ENCODE peak calls at places on chromosome 17, in five cellular contexts. P is activated B cell treated with CpG ODN at 0.5 μM for 24 hours, M is uterus, S is Caco-2, K is A549. Q is an unnamed sample.
A peak's percentile ranks its signal among the peaks of the same experiment; 100 is the strongest.

GRCh38 chr17:74924250-74924948 is at the start of gene OTOP2:
- DNase-seq in P (no peak), M (no peak), S (no peak), K (no peak), Q (no peak)

GRCh38 chr17:61862105-61862574 is 1.2 kb downstream of the BRIP1 start:
- DNase-seq in P (no peak), K (no peak), M (no peak), S (no peak), Q (no peak)

GRCh38 chr17:45016823-45017222 is 34.6 kb downstream of the DCAKD start:
- DNase-seq in K (peak; percentile 43), S (peak; percentile 37), M (no peak), P (no peak), Q (no peak)

GRCh38 chr17:69802045-69802740 is 272.8 kb upstream of the KCNJ16 start:
- DNase-seq in P (no peak), M (no peak), S (no peak), K (no peak), Q (no peak)

GRCh38 chr17:27466748-27467375 is 10.6 kb downstream of the KSR1 start:
- DNase-seq in S (no peak), K (no peak), P (peak; percentile 29), M (no peak), Q (peak; percentile 78)

GRCh38 chr17:72456026-72456569 is 335.3 kb downstream of the SOX9 start:
- DNase-seq in M (no peak), S (no peak), K (peak; percentile 89), P (no peak), Q (no peak)

GRCh38 chr17:47231866-47232265 is 21.8 kb upstream of the ITGB3 start:
- DNase-seq in K (no peak), S (no peak), M (no peak), P (no peak), Q (no peak)

GRCh38 chr17:79944251-79944812 is 91.3 kb downstream of the TBC1D16 start:
- DNase-seq in P (peak; percentile 14), S (no peak), M (no peak), K (no peak), Q (no peak)

GRCh38 chr17:42424991-42425610 is 2.0 kb upstream of the CAVIN1 start:
- DNase-seq in M (no peak), P (no peak), S (no peak), K (no peak), Q (no peak)

GRCh38 chr17:46071796-46072195 is 72.7 kb downstream of the STH start:
- DNase-seq in P (no peak), K (no peak), S (no peak), M (no peak), Q (no peak)

GRCh38 chr17:75531724-75532090 is 6.2 kb downstream of the LLGL2 start:
- DNase-seq in K (no peak), S (peak; percentile 44), M (no peak), P (no peak), Q (no peak)

GRCh38 chr17:42288078-42288984 is at the start of gene STAT5A:
- DNase-seq in K (peak; percentile 83), S (peak; percentile 68), M (peak; percentile 91), P (peak; percentile 70), Q (peak; percentile 94)

GRCh38 chr17:61385869-61386245 is 13.8 kb upstream of the TBX2 start:
- DNase-seq in M (no peak), S (no peak), P (no peak), K (no peak), Q (no peak)

GRCh38 chr17:38543403-38544174 is 62.2 kb downstream of the SRCIN1 start:
- DNase-seq in M (no peak), S (no peak), K (no peak), P (no peak), Q (no peak)

GRCh38 chr17:27597783-27598320 is 33.1 kb upstream of the LGALS9 start:
- DNase-seq in K (no peak), P (no peak), S (no peak), M (no peak), Q (no peak)

GRCh38 chr17:30332057-30332542 is 1.8 kb downstream of the TMIGD1 start:
- DNase-seq in K (no peak), M (no peak), P (no peak), S (no peak), Q (peak; percentile 23)

GRCh38 chr17:19769946-19770652 is 22.0 kb upstream of the ALDH3A1 start:
- DNase-seq in M (no peak), P (no peak), K (no peak), S (no peak), Q (no peak)

GRCh38 chr17:60335289-60335688 is 56.6 kb downstream of the USP32 start:
- DNase-seq in S (no peak), K (no peak), P (no peak), M (no peak), Q (no peak)

GRCh38 chr17:68753985-68754769 is 153.0 kb upstream of the FAM20A start:
- DNase-seq in M (no peak), S (no peak), K (no peak), P (no peak), Q (no peak)

GRCh38 chr17:78774956-78775571 is 7.0 kb downstream of the CYTH1 start:
- DNase-seq in P (peak; percentile 57), M (no peak), S (no peak), K (no peak), Q (no peak)

GRCh38 chr17:41647940-41648410 is 23.6 kb upstream of the KRT17 start:
- DNase-seq in M (peak; percentile 88), K (peak; percentile 96), P (peak; percentile 86), S (peak; percentile 95), Q (peak; percentile 90)

GRCh38 chr17:69105907-69106730 is 35.6 kb downstream of the ABCA6 start:
- DNase-seq in S (no peak), P (no peak), K (no peak), M (no peak), Q (no peak)

GRCh38 chr17:72988451-72988850 is 104.0 kb downstream of the SLC39A11 start:
- DNase-seq in P (no peak), M (no peak), K (no peak), S (no peak), Q (no peak)

GRCh38 chr17:79154951-79155557 is 80.4 kb downstream of the ENGASE start:
- DNase-seq in M (no peak), P (no peak), S (no peak), K (no peak), Q (no peak)

DNA sequence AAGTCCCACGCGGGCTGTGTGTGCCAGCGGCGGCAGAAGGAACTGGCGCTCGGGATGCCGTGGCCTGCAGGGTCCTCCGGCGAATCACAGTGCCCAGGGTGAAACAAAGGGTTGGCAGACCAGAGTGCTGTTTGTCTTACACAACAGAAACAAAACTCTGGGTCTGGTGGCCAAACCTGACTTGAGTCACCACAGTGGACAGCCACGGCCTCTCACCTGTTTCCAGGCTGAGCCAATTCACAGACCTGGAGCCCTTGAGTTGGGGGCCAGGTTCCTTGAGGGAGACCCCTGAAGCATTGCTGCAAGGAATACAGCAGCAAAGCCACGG is 2.1 kb upstream of the CHMP6 start:
- DNase-seq in K (no peak), S (no peak), M (no peak), P (no peak), Q (peak; percentile 15)
- TF ChIP-seq CTCF in K (no peak), S (no peak), M (no peak), P (no peak), Q (no peak)

DNA sequence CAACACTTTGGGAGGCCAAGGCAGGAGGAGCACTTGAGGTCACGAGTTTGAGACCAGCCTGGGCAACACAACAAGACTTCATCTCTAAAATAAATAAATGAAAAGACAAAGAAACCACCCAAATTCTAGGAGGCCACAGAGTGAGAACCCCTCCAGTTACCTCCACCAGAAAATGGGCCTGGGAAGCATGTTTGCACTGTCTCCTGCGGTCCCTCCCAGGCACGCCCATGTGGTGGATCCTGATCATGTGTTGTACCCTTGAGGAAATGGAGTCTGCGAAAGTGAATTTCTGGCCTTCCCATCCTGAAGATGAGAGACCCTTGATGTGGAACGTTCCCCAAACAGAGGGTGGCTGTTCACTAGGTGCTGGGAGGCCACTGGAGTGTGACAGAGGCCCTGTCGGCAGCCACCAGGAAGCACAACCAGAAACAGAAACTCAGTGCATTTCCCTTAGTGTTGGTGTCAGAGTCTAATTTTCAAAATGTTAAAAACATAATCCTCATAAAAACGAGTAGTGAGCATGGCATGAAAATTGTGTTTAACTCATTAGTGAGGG is 19.2 kb upstream of the USP22 start:
- DNase-seq in M (no peak), S (no peak), K (no peak), P (no peak), Q (peak; percentile 51)
- TF ChIP-seq CTCF in M (no peak), S (no peak), K (no peak), P (no peak), Q (no peak)

GRCh38 chr17:13941781-13942180 is 127.5 kb upstream of the COX10 start:
- DNase-seq in S (no peak), M (no peak), K (no peak), P (no peak), Q (no peak)

GRCh38 chr17:13943859-13944258 is 125.4 kb upstream of the COX10 start:
- DNase-seq in S (no peak), M (no peak), K (no peak), P (no peak), Q (no peak)

GRCh38 chr17:13939222-13939621 is 130.1 kb upstream of the COX10 start:
- DNase-seq in S (no peak), M (no peak), P (no peak), K (no peak), Q (no peak)

DNA sequence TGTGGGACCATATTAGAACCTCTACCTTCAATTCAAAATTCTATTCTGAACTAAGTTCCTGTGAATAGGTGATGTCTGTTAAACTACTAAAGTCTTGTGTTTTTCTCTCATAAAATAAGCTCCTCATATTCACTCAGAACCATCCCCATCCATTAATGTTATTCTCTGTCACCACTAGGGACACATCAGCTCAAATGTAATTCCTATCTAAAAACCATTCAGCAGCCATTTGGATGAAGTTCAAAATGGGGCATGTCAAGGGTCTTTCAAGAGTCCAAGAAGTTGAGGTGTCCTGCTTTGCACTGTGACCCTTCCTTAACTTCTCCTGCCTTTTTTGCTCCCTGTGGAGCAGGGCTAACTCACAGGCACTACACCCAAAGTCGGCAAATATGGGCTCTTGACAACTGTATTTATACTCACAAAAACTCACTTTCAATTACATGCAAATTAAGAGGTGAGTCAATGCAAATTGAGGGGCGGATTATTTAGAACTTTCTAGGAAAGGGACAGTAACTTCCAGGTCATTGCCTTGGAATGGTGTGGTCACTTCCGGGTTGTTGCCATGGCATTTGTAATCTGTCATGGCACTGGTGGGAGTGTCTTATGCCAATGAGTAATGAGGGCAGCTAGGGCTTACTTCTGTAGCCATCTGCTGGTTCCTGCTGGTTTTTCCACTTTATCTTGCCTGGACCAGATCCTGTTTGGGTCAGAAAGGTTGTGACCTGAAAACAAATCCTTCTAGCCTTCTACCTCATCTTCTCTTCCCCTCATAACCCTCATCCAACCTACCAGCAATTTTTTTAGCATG is 128.2 kb upstream of the COX10 start:
- DNase-seq in P (no peak), M (no peak), K (peak; percentile 10), S (no peak), Q (no peak)
- TF ChIP-seq CTCF in P (no peak), M (no peak), K (no peak), S (no peak), Q (no peak)

DNA sequence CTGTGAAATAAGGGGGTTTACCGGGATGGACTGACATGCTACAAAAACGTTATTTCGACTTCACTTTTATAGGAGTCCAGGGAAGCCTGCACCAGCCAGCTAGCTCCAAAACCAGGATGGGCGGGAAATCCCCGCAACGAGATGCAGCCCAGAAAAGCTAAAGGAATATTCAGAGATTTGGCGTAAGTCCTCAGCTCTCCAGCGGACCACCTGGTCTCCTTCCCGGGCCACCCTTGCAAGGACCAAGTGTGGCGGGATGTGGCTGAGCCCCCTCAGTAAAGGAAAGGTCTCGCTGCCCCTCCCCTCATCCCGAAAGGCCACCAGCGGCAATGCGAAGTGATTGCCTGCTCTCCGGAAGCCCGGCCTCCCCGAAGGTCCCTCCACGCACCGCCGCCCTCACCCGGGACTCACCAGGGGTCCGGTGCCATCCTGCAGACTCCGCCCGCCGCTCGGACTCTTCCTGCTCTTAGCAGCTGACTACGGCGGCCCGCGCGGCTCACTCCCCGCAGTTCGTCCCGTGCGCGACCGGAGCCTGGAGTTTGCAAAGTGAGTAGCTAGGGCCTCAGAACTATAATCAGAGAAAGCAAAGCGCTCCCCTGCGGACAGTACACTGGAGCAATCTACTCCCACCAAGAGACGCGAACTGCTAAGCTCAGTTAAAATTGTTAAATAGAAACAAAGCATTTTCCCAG is at the start of gene STX8:
- DNase-seq in M (peak; percentile 86), S (peak; percentile 82), K (peak; percentile 86), P (peak; percentile 80), Q (peak; percentile 80)
- TF ChIP-seq CTCF in M (no peak), S (no peak), K (no peak), P (no peak), Q (no peak)

Q was measured in GM20000.